ENCODE peak calls at places on chromosomes 7 and 10, in five cellular contexts. One of them, this sample, is unnamed.

GRCh38 chr10:125448596-125448995 is 234.4 kb downstream of the TEX36 start:
- DNase-seq in activated gamma-delta T cell treated with Interleukin-2 at 50 U/mL for 16 hours: no peak
- DNase-seq in Calu3: peak; percentile 56
- DNase-seq in nucleus accumbens: no peak
- DNase-seq in tibial nerve: no peak
- DNase-seq in this sample: no peak

GRCh38 chr10:33055636-33056035 is 97.6 kb upstream of the ITGB1 start:
- DNase-seq in Calu3: no peak
- DNase-seq in nucleus accumbens: no peak
- DNase-seq in tibial nerve: no peak
- DNase-seq in activated gamma-delta T cell treated with Interleukin-2 at 50 U/mL for 16 hours: no peak
- DNase-seq in this sample: peak; percentile 60

GRCh38 chr7:105675873-105676484 is 94.7 kb upstream of the EFCAB10 start:
- DNase-seq in nucleus accumbens: no peak
- DNase-seq in tibial nerve: no peak
- DNase-seq in activated gamma-delta T cell treated with Interleukin-2 at 50 U/mL for 16 hours: peak; percentile 73
- DNase-seq in Calu3: no peak
- DNase-seq in this sample: no peak

GRCh38 chr10:21529236-21529910 is 3.9 kb upstream of the SKIDA1 start:
- DNase-seq in Calu3: no peak
- DNase-seq in nucleus accumbens: no peak
- DNase-seq in tibial nerve: no peak
- DNase-seq in activated gamma-delta T cell treated with Interleukin-2 at 50 U/mL for 16 hours: no peak
- DNase-seq in this sample: no peak

GRCh38 chr10:5514226-5514881 is 10.4 kb upstream of the CALML3 start:
- DNase-seq in tibial nerve: no peak
- DNase-seq in Calu3: no peak
- DNase-seq in activated gamma-delta T cell treated with Interleukin-2 at 50 U/mL for 16 hours: no peak
- DNase-seq in nucleus accumbens: no peak
- DNase-seq in this sample: no peak

GRCh38 chr7:130669051-130669700 is 628 bp upstream of the COPG2 start:
- DNase-seq in tibial nerve: peak; percentile 7
- DNase-seq in activated gamma-delta T cell treated with Interleukin-2 at 50 U/mL for 16 hours: no peak
- DNase-seq in nucleus accumbens: no peak
- DNase-seq in Calu3: no peak
- DNase-seq in this sample: no peak

GRCh38 chr7:139358541-139359365 is 941 bp upstream of the LUC7L2 start:
- DNase-seq in Calu3: peak; percentile 32
- DNase-seq in tibial nerve: no peak
- DNase-seq in nucleus accumbens: no peak
- DNase-seq in activated gamma-delta T cell treated with Interleukin-2 at 50 U/mL for 16 hours: no peak
- DNase-seq in this sample: peak; percentile 57

GRCh38 chr10:45408421-45409319 is 34.7 kb downstream of the ALOX5 start:
- DNase-seq in nucleus accumbens: no peak
- DNase-seq in Calu3: no peak
- DNase-seq in tibial nerve: no peak
- DNase-seq in activated gamma-delta T cell treated with Interleukin-2 at 50 U/mL for 16 hours: no peak
- DNase-seq in this sample: no peak

GRCh38 chr7:156178214-156178613 is 366.0 kb upstream of the SHH start:
- DNase-seq in nucleus accumbens: no peak
- DNase-seq in tibial nerve: no peak
- DNase-seq in activated gamma-delta T cell treated with Interleukin-2 at 50 U/mL for 16 hours: no peak
- DNase-seq in Calu3: no peak
- DNase-seq in this sample: no peak

GRCh38 chr10:100045592-100045991 is 35.8 kb upstream of the DNMBP start:
- DNase-seq in nucleus accumbens: no peak
- DNase-seq in tibial nerve: no peak
- DNase-seq in activated gamma-delta T cell treated with Interleukin-2 at 50 U/mL for 16 hours: no peak
- DNase-seq in Calu3: no peak
- DNase-seq in this sample: peak; percentile 10

GRCh38 chr7:129066290-129067131 is 11.6 kb upstream of the TNPO3 start:
- DNase-seq in nucleus accumbens: no peak
- DNase-seq in tibial nerve: no peak
- DNase-seq in Calu3: no peak
- DNase-seq in activated gamma-delta T cell treated with Interleukin-2 at 50 U/mL for 16 hours: no peak
- DNase-seq in this sample: peak; percentile 81

GRCh38 chr7:50534690-50535290 is 30.4 kb downstream of the DDC start:
- DNase-seq in tibial nerve: no peak
- DNase-seq in activated gamma-delta T cell treated with Interleukin-2 at 50 U/mL for 16 hours: no peak
- DNase-seq in Calu3: peak; percentile 69
- DNase-seq in nucleus accumbens: no peak
- DNase-seq in this sample: peak; percentile 99

GRCh38 chr7:27167916-27168264 is 2.6 kb upstream of the HOXA9 start:
- DNase-seq in tibial nerve: no peak
- DNase-seq in activated gamma-delta T cell treated with Interleukin-2 at 50 U/mL for 16 hours: no peak
- DNase-seq in nucleus accumbens: no peak
- DNase-seq in Calu3: no peak
- DNase-seq in this sample: no peak

GRCh38 chr7:151665363-151665762 is 145.7 kb upstream of the RHEB start:
- DNase-seq in tibial nerve: peak; percentile 43
- DNase-seq in activated gamma-delta T cell treated with Interleukin-2 at 50 U/mL for 16 hours: no peak
- DNase-seq in Calu3: no peak
- DNase-seq in nucleus accumbens: no peak
- DNase-seq in this sample: peak; percentile 89

GRCh38 chr10:59234814-59235429 is 58.5 kb downstream of the PHYHIPL start:
- DNase-seq in tibial nerve: peak; percentile 37
- DNase-seq in Calu3: peak; percentile 54
- DNase-seq in activated gamma-delta T cell treated with Interleukin-2 at 50 U/mL for 16 hours: no peak
- DNase-seq in nucleus accumbens: no peak
- DNase-seq in this sample: peak; percentile 68

GRCh38 chr10:103497161-103497915 is 3.8 kb downstream of the NEURL1 start:
- DNase-seq in tibial nerve: no peak
- DNase-seq in activated gamma-delta T cell treated with Interleukin-2 at 50 U/mL for 16 hours: no peak
- DNase-seq in Calu3: no peak
- DNase-seq in nucleus accumbens: no peak
- DNase-seq in this sample: no peak